ENCODE peak calls at places on chromosomes 7 and 10, in nine cellular contexts. One of them, this sample, is unnamed. For H3K27me3 and H3K4me1, the result is how much of the 10 kb centered on the place peaks cover.

GRCh38 chr10:3140280-3140679 is 32.3 kb downstream of the PITRM1 start:
- DNase-seq in transverse colon: no peak
- DNase-seq in A673: no peak
- DNase-seq in lower lobe of right lung: no peak
- DNase-seq in naive thymus-derived CD4-positive, alpha-beta T cell: no peak
- DNase-seq in GM23338: no peak
- DNase-seq in BE2C: no peak
- DNase-seq in tibial nerve: no peak
- DNase-seq in iPS DF 6.9: no peak
- DNase-seq in this sample: no peak

GRCh38 chr7:66250711-66251110 is 45.6 kb downstream of the TPST1 start:
- DNase-seq in transverse colon: no peak
- DNase-seq in A673: no peak
- DNase-seq in lower lobe of right lung: no peak
- DNase-seq in naive thymus-derived CD4-positive, alpha-beta T cell: no peak
- DNase-seq in GM23338: no peak
- DNase-seq in BE2C: no peak
- DNase-seq in tibial nerve: no peak
- DNase-seq in iPS DF 6.9: no peak
- DNase-seq in this sample: no peak

GRCh38 chr7:51802698-51803097 is 486.1 kb upstream of the COBL start:
- DNase-seq in transverse colon: no peak
- DNase-seq in A673: no peak
- DNase-seq in lower lobe of right lung: no peak
- DNase-seq in naive thymus-derived CD4-positive, alpha-beta T cell: no peak
- DNase-seq in GM23338: peak
- DNase-seq in BE2C: peak
- DNase-seq in tibial nerve: no peak
- DNase-seq in iPS DF 6.9: no peak
- DNase-seq in this sample: no peak

GRCh38 chr7:132433286-132433685 is 143.0 kb downstream of the PLXNA4 start:
- DNase-seq in transverse colon: no peak
- DNase-seq in A673: no peak
- DNase-seq in lower lobe of right lung: no peak
- DNase-seq in naive thymus-derived CD4-positive, alpha-beta T cell: no peak
- DNase-seq in GM23338: no peak
- DNase-seq in BE2C: no peak
- DNase-seq in tibial nerve: no peak
- DNase-seq in iPS DF 6.9: no peak
- DNase-seq in this sample: no peak

GRCh38 chr10:59362184-59362966 is at the start of gene FAM13C:
- DNase-seq in transverse colon: peak
- DNase-seq in A673: peak
- DNase-seq in lower lobe of right lung: peak
- DNase-seq in naive thymus-derived CD4-positive, alpha-beta T cell: peak
- DNase-seq in GM23338: peak
- DNase-seq in BE2C: peak
- DNase-seq in tibial nerve: peak
- DNase-seq in iPS DF 6.9: peak
- DNase-seq in this sample: peak

GRCh38 chr10:44990302-44990655 is 10.4 kb upstream of the ZNF22 start:
- DNase-seq in transverse colon: no peak
- DNase-seq in A673: peak
- DNase-seq in lower lobe of right lung: no peak
- DNase-seq in naive thymus-derived CD4-positive, alpha-beta T cell: no peak
- DNase-seq in GM23338: peak
- DNase-seq in BE2C: peak
- DNase-seq in tibial nerve: no peak
- DNase-seq in iPS DF 6.9: no peak
- DNase-seq in this sample: no peak

GRCh38 chr10:102514487-102515311 is 10.9 kb downstream of the SUFU start:
- DNase-seq in transverse colon: no peak
- DNase-seq in A673: no peak
- DNase-seq in lower lobe of right lung: no peak
- DNase-seq in naive thymus-derived CD4-positive, alpha-beta T cell: no peak
- DNase-seq in GM23338: no peak
- DNase-seq in BE2C: no peak
- DNase-seq in tibial nerve: no peak
- DNase-seq in iPS DF 6.9: no peak
- DNase-seq in this sample: no peak

GRCh38 chr10:34835908-34836558 is 20.9 kb upstream of the PARD3 start:
- DNase-seq in transverse colon: no peak
- DNase-seq in A673: no peak
- DNase-seq in lower lobe of right lung: no peak
- DNase-seq in naive thymus-derived CD4-positive, alpha-beta T cell: no peak
- DNase-seq in GM23338: no peak
- DNase-seq in BE2C: no peak
- DNase-seq in tibial nerve: no peak
- DNase-seq in iPS DF 6.9: no peak
- DNase-seq in this sample: no peak

GRCh38 chr10:43846187-43846680 is 197.6 kb upstream of the ZNF32 start:
- DNase-seq in transverse colon: no peak
- DNase-seq in A673: peak
- DNase-seq in lower lobe of right lung: no peak
- DNase-seq in naive thymus-derived CD4-positive, alpha-beta T cell: peak
- DNase-seq in GM23338: no peak
- DNase-seq in BE2C: no peak
- DNase-seq in tibial nerve: no peak
- DNase-seq in iPS DF 6.9: no peak
- DNase-seq in this sample: no peak

GRCh38 chr10:80603516-80603915 is 65.8 kb downstream of the SH2D4B start:
- DNase-seq in transverse colon: no peak
- DNase-seq in A673: no peak
- DNase-seq in lower lobe of right lung: no peak
- DNase-seq in naive thymus-derived CD4-positive, alpha-beta T cell: no peak
- DNase-seq in GM23338: no peak
- DNase-seq in BE2C: no peak
- DNase-seq in tibial nerve: no peak
- DNase-seq in iPS DF 6.9: no peak
- DNase-seq in this sample: no peak

GRCh38 chr7:112201421-112201820 is 4.8 kb downstream of the DOCK4 start:
- DNase-seq in transverse colon: no peak
- DNase-seq in A673: peak
- DNase-seq in lower lobe of right lung: no peak
- DNase-seq in naive thymus-derived CD4-positive, alpha-beta T cell: no peak
- DNase-seq in GM23338: no peak
- DNase-seq in BE2C: no peak
- DNase-seq in tibial nerve: no peak
- DNase-seq in iPS DF 6.9: no peak
- DNase-seq in this sample: no peak

GRCh38 chr7:4282434-4283223 is 399.5 kb upstream of the FOXK1 start:
- DNase-seq in transverse colon: no peak
- DNase-seq in A673: no peak
- DNase-seq in lower lobe of right lung: no peak
- DNase-seq in naive thymus-derived CD4-positive, alpha-beta T cell: no peak
- DNase-seq in GM23338: no peak
- DNase-seq in BE2C: no peak
- DNase-seq in tibial nerve: no peak
- DNase-seq in iPS DF 6.9: no peak
- DNase-seq in this sample: no peak

GRCh38 chr7:31003721-31004120 is 40.0 kb downstream of the GHRHR start:
- DNase-seq in transverse colon: no peak
- DNase-seq in A673: no peak
- DNase-seq in lower lobe of right lung: no peak
- DNase-seq in naive thymus-derived CD4-positive, alpha-beta T cell: no peak
- DNase-seq in GM23338: no peak
- DNase-seq in BE2C: no peak
- DNase-seq in tibial nerve: no peak
- DNase-seq in iPS DF 6.9: no peak
- DNase-seq in this sample: no peak

GRCh38 chr10:3102721-3103410 is 35.5 kb downstream of the PFKP start:
- DNase-seq in transverse colon: peak
- DNase-seq in A673: no peak
- DNase-seq in lower lobe of right lung: no peak
- DNase-seq in naive thymus-derived CD4-positive, alpha-beta T cell: no peak
- DNase-seq in GM23338: no peak
- DNase-seq in BE2C: no peak
- DNase-seq in tibial nerve: no peak
- DNase-seq in iPS DF 6.9: no peak
- DNase-seq in this sample: no peak

GRCh38 chr10:52525761-52526160 is 211.7 kb downstream of the DKK1 start:
- DNase-seq in transverse colon: no peak
- DNase-seq in A673: no peak
- DNase-seq in lower lobe of right lung: no peak
- DNase-seq in naive thymus-derived CD4-positive, alpha-beta T cell: no peak
- DNase-seq in GM23338: no peak
- DNase-seq in BE2C: no peak
- DNase-seq in tibial nerve: no peak
- DNase-seq in iPS DF 6.9: no peak
- DNase-seq in this sample: no peak

GRCh38 chr10:118175148-118175547 is 128.4 kb upstream of the RAB11FIP2 start:
- DNase-seq in transverse colon: no peak
- DNase-seq in A673: no peak
- DNase-seq in lower lobe of right lung: no peak
- DNase-seq in naive thymus-derived CD4-positive, alpha-beta T cell: no peak
- DNase-seq in GM23338: no peak
- DNase-seq in BE2C: no peak
- DNase-seq in tibial nerve: no peak
- DNase-seq in iPS DF 6.9: no peak
- DNase-seq in this sample: no peak

DNA sequence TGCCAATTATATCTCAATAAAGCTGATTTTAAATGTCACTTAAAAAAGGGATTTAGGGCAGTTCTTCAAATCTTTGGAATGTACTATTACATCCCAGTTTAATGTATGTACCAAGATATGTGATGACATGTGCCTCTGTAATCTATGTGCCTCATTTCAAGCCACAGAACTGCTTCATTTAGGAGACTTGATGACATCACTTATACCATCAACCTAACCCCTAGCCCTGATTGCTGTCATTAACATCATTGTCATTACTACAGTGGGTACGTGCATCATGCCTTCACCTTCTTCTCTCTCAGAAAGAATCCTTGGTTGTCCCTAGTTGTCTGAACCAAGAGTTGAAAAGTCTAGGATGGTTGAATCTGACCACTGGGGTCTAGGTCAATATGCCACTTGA is 134.3 kb upstream of the RAB11FIP2 start:
- DNase-seq in transverse colon: no peak
- DNase-seq in A673: no peak
- DNase-seq in lower lobe of right lung: no peak
- DNase-seq in naive thymus-derived CD4-positive, alpha-beta T cell: no peak
- DNase-seq in GM23338: no peak
- DNase-seq in BE2C: no peak
- DNase-seq in tibial nerve: no peak
- DNase-seq in iPS DF 6.9: no peak
- DNase-seq in this sample: no peak
- H3K27me3 ChIP-seq in transverse colon: under half
- H3K27me3 ChIP-seq in A673: under half
- H3K27me3 ChIP-seq in lower lobe of right lung: under half
- H3K27me3 ChIP-seq in naive thymus-derived CD4-positive, alpha-beta T cell: under half
- H3K27me3 ChIP-seq in GM23338: under half
- H3K27me3 ChIP-seq in BE2C: under half
- H3K27me3 ChIP-seq in tibial nerve: under half
- H3K27me3 ChIP-seq in iPS DF 6.9: under half
- H3K27me3 ChIP-seq in this sample: under half

DNA sequence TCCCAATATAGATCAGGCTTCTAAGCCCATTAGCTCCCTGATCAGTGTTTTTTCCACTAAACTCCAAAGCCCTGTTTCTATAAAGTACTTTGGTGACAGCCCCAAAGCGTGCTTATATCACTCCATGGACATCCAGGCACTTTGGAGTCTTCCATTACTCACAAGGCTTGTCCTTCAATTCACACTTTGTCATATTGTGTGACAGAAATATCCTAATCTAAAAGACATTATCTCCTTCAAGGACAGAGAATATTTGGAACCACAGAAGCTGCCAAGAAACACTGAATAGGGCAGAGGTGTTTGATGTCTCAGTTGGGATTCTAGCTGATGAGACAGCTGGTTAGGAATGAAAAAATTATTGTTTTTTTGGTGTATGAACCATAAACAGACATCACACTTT is 18.4 kb downstream of the CYP2C19 start:
- DNase-seq in transverse colon: no peak
- DNase-seq in A673: no peak
- DNase-seq in lower lobe of right lung: no peak
- DNase-seq in naive thymus-derived CD4-positive, alpha-beta T cell: no peak
- DNase-seq in GM23338: no peak
- DNase-seq in BE2C: no peak
- DNase-seq in tibial nerve: no peak
- DNase-seq in iPS DF 6.9: no peak
- DNase-seq in this sample: no peak
- H3K4me1 ChIP-seq in transverse colon: under half
- H3K4me1 ChIP-seq in A673: under half
- H3K4me1 ChIP-seq in lower lobe of right lung: under half
- H3K4me1 ChIP-seq in naive thymus-derived CD4-positive, alpha-beta T cell: under half
- H3K4me1 ChIP-seq in GM23338: under half
- H3K4me1 ChIP-seq in BE2C: under half
- H3K4me1 ChIP-seq in tibial nerve: under half
- H3K4me1 ChIP-seq in iPS DF 6.9: under half
- H3K4me1 ChIP-seq in this sample: under half

GRCh38 chr7:25803117-25803887 is 348.7 kb upstream of the NFE2L3 start:
- DNase-seq in transverse colon: no peak
- DNase-seq in A673: no peak
- DNase-seq in lower lobe of right lung: no peak
- DNase-seq in naive thymus-derived CD4-positive, alpha-beta T cell: no peak
- DNase-seq in GM23338: no peak
- DNase-seq in BE2C: no peak
- DNase-seq in tibial nerve: no peak
- DNase-seq in iPS DF 6.9: no peak
- DNase-seq in this sample: no peak
- H3K27me3 ChIP-seq in transverse colon: under half
- H3K27me3 ChIP-seq in A673: half or more
- H3K27me3 ChIP-seq in lower lobe of right lung: under half
- H3K27me3 ChIP-seq in naive thymus-derived CD4-positive, alpha-beta T cell: under half
- H3K27me3 ChIP-seq in GM23338: under half
- H3K27me3 ChIP-seq in BE2C: under half
- H3K27me3 ChIP-seq in tibial nerve: under half
- H3K27me3 ChIP-seq in iPS DF 6.9: under half
- H3K27me3 ChIP-seq in this sample: under half

GRCh38 chr10:119316729-119317097 is 109.3 kb downstream of the GRK5 start:
- DNase-seq in transverse colon: no peak
- DNase-seq in A673: peak
- DNase-seq in lower lobe of right lung: no peak
- DNase-seq in naive thymus-derived CD4-positive, alpha-beta T cell: no peak
- DNase-seq in GM23338: no peak
- DNase-seq in BE2C: peak
- DNase-seq in tibial nerve: no peak
- DNase-seq in iPS DF 6.9: no peak
- DNase-seq in this sample: no peak

GRCh38 chr10:119314061-119314460 is 106.7 kb downstream of the GRK5 start:
- DNase-seq in transverse colon: no peak
- DNase-seq in A673: no peak
- DNase-seq in lower lobe of right lung: no peak
- DNase-seq in naive thymus-derived CD4-positive, alpha-beta T cell: no peak
- DNase-seq in GM23338: no peak
- DNase-seq in BE2C: no peak
- DNase-seq in tibial nerve: no peak
- DNase-seq in iPS DF 6.9: no peak
- DNase-seq in this sample: no peak

GRCh38 chr10:119316002-119316358 is 108.6 kb downstream of the GRK5 start:
- DNase-seq in transverse colon: no peak
- DNase-seq in A673: no peak
- DNase-seq in lower lobe of right lung: no peak
- DNase-seq in naive thymus-derived CD4-positive, alpha-beta T cell: no peak
- DNase-seq in GM23338: no peak
- DNase-seq in BE2C: no peak
- DNase-seq in tibial nerve: no peak
- DNase-seq in iPS DF 6.9: no peak
- DNase-seq in this sample: no peak

GRCh38 chr10:119314486-119314885 is 107.1 kb downstream of the GRK5 start:
- DNase-seq in transverse colon: no peak
- DNase-seq in A673: no peak
- DNase-seq in lower lobe of right lung: no peak
- DNase-seq in naive thymus-derived CD4-positive, alpha-beta T cell: no peak
- DNase-seq in GM23338: no peak
- DNase-seq in BE2C: no peak
- DNase-seq in tibial nerve: no peak
- DNase-seq in iPS DF 6.9: no peak
- DNase-seq in this sample: no peak

GRCh38 chr10:119315128-119316001 is 108.0 kb downstream of the GRK5 start:
- DNase-seq in transverse colon: peak
- DNase-seq in A673: peak
- DNase-seq in lower lobe of right lung: no peak
- DNase-seq in naive thymus-derived CD4-positive, alpha-beta T cell: no peak
- DNase-seq in GM23338: peak
- DNase-seq in BE2C: no peak
- DNase-seq in tibial nerve: peak
- DNase-seq in iPS DF 6.9: peak
- DNase-seq in this sample: no peak
- H3K4me1 ChIP-seq in transverse colon: under half
- H3K4me1 ChIP-seq in A673: half or more
- H3K4me1 ChIP-seq in lower lobe of right lung: half or more
- H3K4me1 ChIP-seq in naive thymus-derived CD4-positive, alpha-beta T cell: under half
- H3K4me1 ChIP-seq in GM23338: under half
- H3K4me1 ChIP-seq in BE2C: under half
- H3K4me1 ChIP-seq in tibial nerve: half or more
- H3K4me1 ChIP-seq in iPS DF 6.9: under half
- H3K4me1 ChIP-seq in this sample: half or more

This sample was measured in stomach.